ENCODE peak calls at places on chromosomes 11 and 22, in five cellular contexts. W is foreskin fibroblast, B is transverse colon, H is tibial nerve, T is fibroblast of mammary gland. J is an unnamed sample.

GRCh38 chr22:50506611-50507420 is 686 bp downstream of the LMF2 start:
- DNase-seq in W (no peak), B (no peak), H (no peak), T (no peak), J (no peak)

GRCh38 chr11:116791002-116791812 is 472 bp downstream of the APOA5 start:
- DNase-seq in W (no peak), B (peak; percentile 84), H (peak; percentile 72), T (peak; percentile 64), J (peak; percentile 76)

GRCh38 chr11:97888641-97889040 is 1132.1 kb upstream of the CNTN5 start:
- DNase-seq in W (no peak), B (no peak), H (no peak), T (no peak), J (no peak)

GRCh38 chr11:10407749-10408472 is 47.2 kb upstream of the AMPD3 start:
- DNase-seq in W (no peak), B (no peak), H (no peak), T (no peak), J (no peak)

GRCh38 chr11:105489431-105489830 is 120.4 kb upstream of the GRIA4 start:
- DNase-seq in W (peak; percentile 3), B (no peak), H (no peak), T (no peak), J (peak; percentile 16)

GRCh38 chr22:45470871-45471270 is 31.8 kb upstream of the FBLN1 start:
- DNase-seq in W (no peak), B (no peak), H (no peak), T (no peak), J (no peak)

GRCh38 chr11:132643239-132643638 is 889.1 kb downstream of the OPCML start:
- DNase-seq in W (no peak), B (no peak), H (no peak), T (no peak), J (no peak)

GRCh38 chr11:134399293-134399654 is 12.8 kb downstream of the B3GAT1 start:
- DNase-seq in W (no peak), B (no peak), H (no peak), T (no peak), J (no peak)

GRCh38 chr11:83464181-83464580 is 178.0 kb upstream of the CCDC90B start:
- DNase-seq in W (no peak), B (no peak), H (no peak), T (no peak), J (no peak)

GRCh38 chr11:8234910-8235309 is 28.8 kb downstream of the LMO1 start:
- DNase-seq in W (no peak), B (no peak), H (no peak), T (no peak), J (no peak)

GRCh38 chr22:32623943-32624342 is 149.3 kb downstream of the FBXO7 start:
- DNase-seq in W (peak; percentile 92), B (peak; percentile 49), H (peak; percentile 93), T (peak; percentile 91), J (peak; percentile 57)

GRCh38 chr11:47325271-47326041 is 27.0 kb downstream of the MYBPC3 start:
- DNase-seq in W (no peak), B (no peak), H (no peak), T (no peak), J (no peak)

GRCh38 chr22:25038771-25039170 is 86.3 kb downstream of the KIAA1671 start:
- DNase-seq in W (no peak), B (no peak), H (no peak), T (no peak), J (no peak)

GRCh38 chr11:31861011-31861410 is 49.9 kb upstream of the PAX6 start:
- DNase-seq in W (no peak), B (no peak), H (no peak), T (no peak), J (no peak)

GRCh38 chr11:31856248-31856647 is 45.1 kb upstream of the PAX6 start:
- DNase-seq in W (no peak), B (no peak), H (no peak), T (peak; percentile 6), J (no peak)

GRCh38 chr11:31850365-31850764 is 39.2 kb upstream of the PAX6 start:
- DNase-seq in W (no peak), B (no peak), H (no peak), T (no peak), J (no peak)

GRCh38 chr11:31855466-31855865 is 44.3 kb upstream of the PAX6 start:
- DNase-seq in W (no peak), B (no peak), H (no peak), T (no peak), J (no peak)
- H3K4me3 ChIP-seq in W (no peak overlapping the region), B (no peak overlapping the region), H (no peak overlapping the region), T (no peak overlapping the region), J (no peak overlapping the region)

GRCh38 chr11:94193288-94193687 is 64.6 kb downstream of the PANX1 start:
- DNase-seq in W (peak; percentile 85), B (no peak), H (no peak), T (peak; percentile 91), J (peak; percentile 20)
- H3K4me3 ChIP-seq in W (no peak overlapping the region), B (no peak overlapping the region), H (no peak overlapping the region), T (no peak overlapping the region), J (no peak overlapping the region)

GRCh38 chr11:64996327-64996709 is 453 bp downstream of the BATF2 start:
- DNase-seq in W (no peak), B (no peak), H (no peak), T (no peak), J (peak; percentile 11)
- H3K4me3 ChIP-seq in W (peak overlapping the region; percentile 46), B (peak overlapping the region; percentile 0), H (peak overlapping the region; percentile 48), T (no peak overlapping the region), J (peak overlapping the region; percentile 41)

DNA sequence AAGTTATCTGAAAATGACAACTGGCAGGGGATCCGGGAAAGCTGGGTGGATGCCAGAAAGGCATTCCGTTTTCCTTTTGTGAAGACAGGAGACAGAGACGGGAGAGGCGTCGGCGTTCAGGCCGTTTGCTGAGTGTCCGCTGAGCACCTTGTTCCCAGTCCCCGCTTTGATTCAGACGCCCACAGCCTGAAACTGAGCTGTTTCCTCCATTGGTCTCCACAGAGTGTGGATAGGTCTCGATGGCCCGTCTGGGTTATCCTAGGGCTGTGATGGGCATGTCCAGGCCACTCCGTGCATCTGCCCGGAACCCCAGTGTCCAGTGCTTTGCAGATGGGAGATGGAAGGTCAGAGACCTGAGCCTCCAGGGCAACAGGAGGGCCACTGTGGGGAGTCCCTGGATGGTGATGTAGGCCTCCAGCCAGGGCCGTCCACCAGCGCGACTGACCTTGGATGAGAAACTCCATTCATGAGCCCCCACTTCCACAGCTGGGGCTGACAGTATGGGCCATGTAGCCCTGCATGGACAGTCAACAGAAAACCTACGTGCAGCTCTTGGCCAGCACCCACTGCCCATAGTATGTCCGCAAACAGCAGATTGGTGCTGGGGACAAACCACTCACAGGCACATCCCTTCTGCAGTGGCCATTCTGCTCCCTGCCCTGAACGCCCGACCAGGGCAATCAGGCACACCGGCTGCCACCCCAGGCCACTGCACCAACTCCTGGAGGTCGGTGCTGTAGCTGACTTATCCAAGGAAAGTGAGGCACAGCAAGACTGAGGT is 11.6 kb downstream of the MRGPRF start:
- DNase-seq in W (no peak), B (peak; percentile 7), H (no peak), T (no peak), J (no peak)
- H3K4me3 ChIP-seq in W (no peak overlapping the region), B (no peak overlapping the region), H (no peak overlapping the region), T (no peak overlapping the region), J (no peak overlapping the region)

J was measured in cardiac fibroblast.